ENCODE peak calls at places on chromosome X, in ten cellular contexts. T is HepG2; E is AG09309; M is left cardiac atrium; Y is caudate nucleus; S is activated T-cell treated with anti-CD3 and anti-CD28 coated beads for 48 hours; O is activated naive CD4-positive, alpha-beta T cell treated with Interleukin-2 at 50 U/mL for 16 hours; H is choroid plexus epithelial cell; B is NCI-H510A; P is SK-MEL-5. A is an unnamed sample.

GRCh38 chrX:49003696-49004095 is 1.6 kb upstream of the GRIPAP1 start:
- DNase-seq in T (peak; percentile 9), E (no peak), M (no peak), Y (no peak), S (no peak), O (no peak), H (no peak), B (peak; percentile 3), P (peak; percentile 7), A (no peak)

GRCh38 chrX:78517124-78517523 is 142.0 kb downstream of the RTL3 start:
- DNase-seq in T (no peak), E (no peak), M (no peak), Y (no peak), S (peak; percentile 13), O (peak; percentile 60), H (peak; percentile 13), B (no peak), P (no peak), A (no peak)

GRCh38 chrX:19707472-19707871 is 179.9 kb downstream of the SH3KBP1 start:
- DNase-seq in T (no peak), E (no peak), M (no peak), Y (no peak), S (no peak), O (no peak), H (no peak), B (no peak), P (no peak), A (no peak)

GRCh38 chrX:19865567-19866363 is 21.6 kb downstream of the SH3KBP1 start:
- DNase-seq in T (no peak), E (no peak), M (no peak), Y (no peak), S (no peak), O (no peak), H (no peak), B (no peak), P (no peak), A (no peak)

GRCh38 chrX:581717-582116 is 48.9 kb upstream of the SHOX start:
- DNase-seq in T (no peak), E (no peak), M (no peak), Y (no peak), S (no peak), O (no peak), H (no peak), B (no peak), P (no peak), A (no peak)

GRCh38 chrX:28586891-28587635 is at the start of gene IL1RAPL1:
- DNase-seq in T (no peak), E (no peak), M (no peak), Y (no peak), S (no peak), O (no peak), H (peak; percentile 84), B (peak; percentile 26), P (peak; percentile 51), A (peak; percentile 55)

GRCh38 chrX:1477801-1478458 is 25.2 kb upstream of the ASMTL start:
- DNase-seq in T (no peak), E (no peak), M (no peak), Y (no peak), S (no peak), O (no peak), H (no peak), B (no peak), P (no peak), A (no peak)

GRCh38 chrX:98956014-98956413 is 1454.1 kb downstream of the PCDH19 start:
- DNase-seq in T (no peak), E (no peak), M (no peak), Y (no peak), S (no peak), O (no peak), H (no peak), B (no peak), P (peak; percentile 15), A (no peak)

GRCh38 chrX:70089575-70090297 is 27.5 kb downstream of the OTUD6A start:
- DNase-seq in T (no peak), E (no peak), M (no peak), Y (no peak), S (no peak), O (no peak), H (no peak), B (no peak), P (no peak), A (peak; percentile 63)